ENCODE peak calls at places on chromosome 21, in ten cellular contexts. F is NCI-H1694 treated with DMSO at 0.1 percent for 48 hours, V is head of caudate nucleus, Y is cardiac muscle cell, L is substantia nigra, N is fibroblast of the conjunctiva, O is OCI-LY7, J is GM13977, G is AG10803, T is RCC 7860. S is an unnamed sample.

GRCh38 chr21:15250384-15250783 is 185.6 kb upstream of the NRIP1 start:
- DNase-seq in F (no peak), V (no peak), Y (no peak), L (no peak), N (no peak), O (no peak), J (no peak), G (no peak), T (peak; percentile 21), S (no peak)

GRCh38 chr21:35400233-35400939 is 351.3 kb upstream of the RUNX1 start:
- DNase-seq in F (peak; percentile 87), V (no peak), Y (peak; percentile 49), L (no peak), N (peak; percentile 69), O (peak; percentile 86), J (peak; percentile 69), G (peak; percentile 65), T (peak; percentile 76), S (no peak)

GRCh38 chr21:46129846-46130651 is 25.3 kb downstream of the FTCD start:
- DNase-seq in F (no peak), V (no peak), Y (no peak), L (no peak), N (no peak), O (no peak), J (no peak), G (no peak), T (no peak), S (no peak)

GRCh38 chr21:26194811-26195251 is 24.3 kb upstream of the APP start:
- DNase-seq in F (no peak), V (no peak), Y (no peak), L (no peak), N (peak; percentile 10), O (no peak), J (no peak), G (peak; percentile 90), T (peak; percentile 6), S (no peak)

GRCh38 chr21:34519694-34520093 is 7.7 kb upstream of the KCNE1 start:
- DNase-seq in F (no peak), V (no peak), Y (no peak), L (no peak), N (no peak), O (no peak), J (no peak), G (no peak), T (no peak), S (no peak)

GRCh38 chr21:34603002-34603709 is 11.8 kb downstream of the RCAN1 start:
- DNase-seq in F (peak; percentile 30), V (peak; percentile 89), Y (peak; percentile 86), L (peak; percentile 62), N (peak; percentile 61), O (peak; percentile 57), J (peak; percentile 70), G (peak; percentile 67), T (peak; percentile 53), S (peak; percentile 66)

GRCh38 chr21:42569732-42570301 is 56.2 kb downstream of the SLC37A1 start:
- DNase-seq in F (no peak), V (no peak), Y (no peak), L (no peak), N (no peak), O (no peak), J (no peak), G (no peak), T (no peak), S (no peak)

GRCh38 chr21:38350681-38351080 is 93.9 kb downstream of the KCNJ15 start:
- DNase-seq in F (no peak), V (no peak), Y (no peak), L (no peak), N (no peak), O (no peak), J (no peak), G (peak; percentile 32), T (no peak), S (no peak)

GRCh38 chr21:26473471-26473870 is 99.6 kb downstream of the CYYR1 start:
- DNase-seq in F (no peak), V (no peak), Y (no peak), L (no peak), N (no peak), O (no peak), J (no peak), G (no peak), T (no peak), S (no peak)